ENCODE peak calls at places on chromosomes 3 and 15, in seven cellular contexts. E is PC-3, U is hepatocyte, S is fibroblast of lung, C is K562, Z is H1, Y is PC-9. K is an unnamed sample.

GRCh38 chr3:46163551-46163981 is 44.5 kb downstream of the CCR1 start:
- DNase-seq in U (peak; percentile 53), C (no peak), Z (no peak), S (peak; percentile 6), E (peak; percentile 89), Y (peak; percentile 83), K (no peak)

GRCh38 chr3:15527031-15527459 is 5.5 kb upstream of the COLQ start:
- DNase-seq in Y (no peak), S (peak; percentile 8), E (peak; percentile 7), C (peak; percentile 20), Z (peak; percentile 33), U (peak; percentile 35), K (peak; percentile 93)

GRCh38 chr15:62644874-62645755 is 397.4 kb upstream of the TPM1 start:
- DNase-seq in S (no peak), U (no peak), Y (no peak), C (no peak), E (no peak), Z (no peak), K (no peak)

GRCh38 chr3:12193485-12194165 is 34.9 kb upstream of the TIMP4 start:
- DNase-seq in S (peak; percentile 100), U (peak; percentile 73), E (peak; percentile 99), Y (peak; percentile 69), Z (no peak), C (peak; percentile 49), K (no peak)

GRCh38 chr3:149936812-149937230 is 33.9 kb downstream of the PFN2 start:
- DNase-seq in E (peak; percentile 77), S (peak; percentile 66), C (peak; percentile 69), Y (peak; percentile 44), U (peak; percentile 67), Z (peak; percentile 50), K (peak; percentile 94)

GRCh38 chr15:77025941-77026411 is 31.1 kb downstream of the PSTPIP1 start:
- DNase-seq in C (no peak), U (no peak), Z (no peak), S (no peak), Y (no peak), E (no peak), K (no peak)

GRCh38 chr3:46845397-46845859 is 17.8 kb downstream of the MYL3 start:
- DNase-seq in Y (no peak), U (peak; percentile 82), S (peak; percentile 72), C (peak; percentile 41), E (peak; percentile 25), Z (no peak), K (peak; percentile 72)

GRCh38 chr3:144241381-144241780 is 269.8 kb downstream of the DIPK2A start:
- DNase-seq in U (peak; percentile 31), E (no peak), Y (no peak), Z (no peak), C (no peak), S (no peak), K (no peak)

GRCh38 chr3:157920804-157921203 is 185.4 kb downstream of the SHOX2 start:
- DNase-seq in C (no peak), Z (no peak), E (no peak), U (no peak), S (no peak), Y (no peak), K (no peak)

GRCh38 chr3:9809615-9810356 is at the start of gene TTLL3:
- DNase-seq in C (no peak), E (peak; percentile 60), Y (peak; percentile 62), S (peak; percentile 53), Z (no peak), U (peak; percentile 83), K (peak; percentile 93)
- TF ChIP-seq CTCF in C (no peak), E (no peak), Y (no peak), S (no peak), Z (no peak), U (no peak), K (no peak)

GRCh38 chr15:89406218-89406716 is 71.6 kb upstream of the POLG start:
- DNase-seq in U (no peak), C (no peak), Y (no peak), E (no peak), S (no peak), Z (no peak), K (no peak)
- TF ChIP-seq EZH2 in U (peak; percentile 51), C (no peak), Y (no peak), E (no peak), S (peak; percentile 97), Z (peak; percentile 98), K (peak; percentile 83)

DNA sequence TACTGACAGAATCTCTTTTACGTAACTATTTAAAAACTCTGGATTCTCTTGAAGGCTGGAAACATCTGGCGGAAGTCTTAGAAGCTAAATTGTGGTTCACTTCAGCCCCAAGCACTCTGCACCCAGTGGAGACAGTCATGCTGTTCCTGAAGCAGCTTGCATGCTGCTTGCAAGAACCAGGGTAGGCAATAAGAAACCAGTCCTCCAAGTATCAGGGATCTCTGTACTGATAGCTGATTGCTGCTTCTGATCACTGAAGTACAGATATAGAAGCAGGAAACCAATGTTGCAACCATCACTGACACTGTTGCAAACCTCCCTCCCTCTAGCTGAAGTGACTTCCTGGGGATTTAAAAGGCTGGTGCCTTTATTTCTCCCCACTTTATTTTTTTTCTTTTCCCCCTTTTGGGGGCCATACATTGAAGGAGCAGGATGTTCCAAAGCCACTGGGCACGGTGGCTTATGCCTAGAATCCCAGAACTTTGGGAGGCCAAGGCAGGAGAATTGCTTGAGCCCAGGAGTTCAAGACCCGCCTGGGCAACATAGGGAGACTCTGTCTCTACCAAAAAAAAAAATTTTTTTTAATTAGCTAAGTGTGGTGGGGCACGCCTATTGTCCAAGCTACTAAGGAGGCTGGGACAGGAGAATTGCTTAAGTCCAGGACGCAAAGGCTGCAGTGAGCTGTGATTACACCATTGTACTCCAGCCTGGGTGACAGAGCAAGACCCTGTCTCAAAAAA is 15.3 kb downstream of the SPCS1 start:
- DNase-seq in U (no peak), C (no peak), Y (no peak), Z (no peak), S (no peak), E (no peak), K (no peak)
- TF ChIP-seq CTCF in U (no peak), C (no peak), Y (no peak), Z (no peak), S (no peak), E (no peak), K (no peak)

GRCh38 chr15:89377042-89377841 is 42.6 kb upstream of the POLG start:
- DNase-seq in Y (no peak), C (no peak), S (no peak), U (no peak), Z (no peak), E (no peak), K (peak; percentile 46)
- TF ChIP-seq EZH2 in Y (no peak), C (no peak), S (peak; percentile 61), U (no peak), Z (peak; percentile 81), E (no peak), K (peak; percentile 92)

DNA sequence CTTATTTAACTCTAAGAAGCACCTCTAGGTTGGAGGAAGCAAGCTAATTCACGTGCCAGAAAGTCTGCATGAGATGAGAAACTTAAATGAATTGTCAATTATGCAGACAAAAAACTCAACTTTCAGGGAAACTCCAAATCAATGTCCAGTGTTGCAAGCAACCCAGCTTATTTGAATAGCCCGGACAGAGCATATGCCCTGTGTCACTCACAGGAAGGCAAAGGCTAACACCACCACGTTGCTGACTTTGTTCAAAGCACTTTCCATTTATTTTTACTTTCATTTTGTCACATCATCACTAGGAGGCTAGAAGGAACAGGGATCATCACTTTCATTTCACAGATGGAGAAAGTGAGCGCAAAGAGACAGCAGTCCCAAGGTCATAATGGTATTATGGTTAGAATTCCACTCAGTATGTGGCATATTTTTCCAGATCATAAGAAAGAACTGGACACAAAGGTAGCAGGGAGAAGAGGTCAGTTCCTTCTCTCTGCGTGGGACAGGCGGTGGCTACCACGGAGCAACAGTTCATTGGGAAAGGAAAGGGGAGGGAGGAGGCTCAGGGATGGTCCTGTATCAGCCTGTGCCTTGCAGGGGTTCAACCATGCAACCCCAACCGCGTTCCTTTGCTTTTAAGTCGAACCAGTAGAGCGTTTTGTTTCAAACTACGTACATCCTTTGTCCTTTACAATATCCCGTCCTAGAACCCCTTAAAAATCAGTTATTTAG is 1.2 kb downstream of the HEG1 start:
- DNase-seq in C (no peak), Z (no peak), U (peak; percentile 52), E (peak; percentile 38), S (peak; percentile 80), Y (no peak), K (peak; percentile 52)
- TF ChIP-seq CTCF in C (no peak), Z (no peak), U (no peak), E (peak; percentile 10), S (peak; percentile 17), Y (no peak), K (no peak)

DNA sequence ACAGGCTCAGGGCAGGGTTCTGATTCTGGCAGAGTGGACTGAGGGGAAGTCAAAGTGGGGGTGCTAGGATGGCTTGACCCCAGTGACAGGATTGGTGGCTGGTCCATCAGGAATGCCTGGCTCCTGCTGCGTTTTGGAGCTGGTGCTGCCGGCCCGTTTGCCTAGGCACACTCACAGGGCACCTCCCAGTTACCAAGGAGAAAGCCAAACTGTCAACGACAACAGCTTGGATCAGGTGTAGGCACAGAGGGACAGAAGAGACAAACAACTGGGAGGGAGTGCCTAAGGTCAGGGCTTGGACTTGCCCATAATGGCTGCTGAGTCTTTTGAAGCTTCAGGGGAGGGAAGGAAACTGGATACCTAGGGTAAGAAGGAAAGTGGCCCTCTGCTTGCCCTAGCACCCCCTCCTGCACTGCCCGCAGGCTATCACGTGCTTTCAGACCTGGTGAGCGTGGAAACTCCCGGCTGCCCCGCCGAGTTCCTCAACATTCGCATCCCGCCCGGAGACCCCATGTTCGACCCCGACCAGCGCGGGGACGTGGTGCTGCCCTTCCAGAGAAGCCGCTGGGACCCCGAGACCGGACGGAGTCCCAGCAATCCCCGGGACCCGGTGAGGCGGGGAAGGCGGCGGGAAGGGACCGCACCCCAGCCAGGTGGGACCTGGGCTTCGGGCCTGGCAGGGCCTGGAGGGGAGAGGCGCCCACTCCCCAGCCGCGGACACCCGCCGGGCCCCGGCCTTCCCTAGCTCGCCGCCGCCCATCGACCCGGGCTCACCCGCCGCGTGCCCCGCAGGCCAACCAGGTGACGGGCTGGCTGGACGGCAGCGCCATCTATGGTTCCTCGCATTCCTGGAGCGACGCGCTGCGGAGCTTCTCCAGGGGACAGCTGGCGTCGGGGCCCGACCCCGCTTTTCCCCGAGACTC is 5.1 kb downstream of the DUOX1 start:
- DNase-seq in Z (no peak), E (no peak), Y (no peak), U (peak; percentile 58), C (no peak), S (no peak), K (peak; percentile 73)
- TF ChIP-seq EZH2 in Z (peak; percentile 69), E (no peak), Y (no peak), U (no peak), C (no peak), S (peak; percentile 94), K (peak; percentile 58)